ENCODE peak calls at places on chromosome 10, in nine cellular contexts. One of them, this sample, is unnamed.

GRCh38 chr10:96681493-96681892 is 38.8 kb downstream of the PIK3AP1 start:
- DNase-seq in mesenchymal stem cell: no peak
- DNase-seq in MM.1S: no peak
- DNase-seq in SK-N-SH: no peak
- DNase-seq in fibroblast of lung: no peak
- DNase-seq in neural progenitor cell: no peak
- DNase-seq in HepG2: no peak
- DNase-seq in H1: no peak
- DNase-seq in mesendoderm: no peak
- DNase-seq in this sample: no peak

GRCh38 chr10:88979153-88979562 is 11.4 kb upstream of the FAS start:
- DNase-seq in mesenchymal stem cell: peak; percentile 59
- DNase-seq in MM.1S: no peak
- DNase-seq in SK-N-SH: no peak
- DNase-seq in fibroblast of lung: peak; percentile 79
- DNase-seq in neural progenitor cell: peak; percentile 18
- DNase-seq in HepG2: no peak
- DNase-seq in H1: no peak
- DNase-seq in mesendoderm: peak; percentile 35
- DNase-seq in this sample: no peak

GRCh38 chr10:29163746-29164145 is 125.1 kb upstream of the LYZL1 start:
- DNase-seq in mesenchymal stem cell: peak; percentile 79
- DNase-seq in MM.1S: no peak
- DNase-seq in SK-N-SH: no peak
- DNase-seq in fibroblast of lung: no peak
- DNase-seq in neural progenitor cell: no peak
- DNase-seq in HepG2: no peak
- DNase-seq in H1: no peak
- DNase-seq in mesendoderm: no peak
- DNase-seq in this sample: no peak

GRCh38 chr10:81594991-81595390 is 280.0 kb upstream of the NRG3 start:
- DNase-seq in mesenchymal stem cell: no peak
- DNase-seq in MM.1S: peak; percentile 42
- DNase-seq in SK-N-SH: no peak
- DNase-seq in fibroblast of lung: no peak
- DNase-seq in neural progenitor cell: no peak
- DNase-seq in HepG2: no peak
- DNase-seq in H1: no peak
- DNase-seq in mesendoderm: no peak
- DNase-seq in this sample: no peak

GRCh38 chr10:48224979-48225560 is 49.4 kb downstream of the FRMPD2 start:
- DNase-seq in mesenchymal stem cell: peak; percentile 7
- DNase-seq in MM.1S: no peak
- DNase-seq in SK-N-SH: no peak
- DNase-seq in fibroblast of lung: no peak
- DNase-seq in neural progenitor cell: no peak
- DNase-seq in HepG2: no peak
- DNase-seq in H1: no peak
- DNase-seq in mesendoderm: no peak
- DNase-seq in this sample: no peak

GRCh38 chr10:77898323-77899079 is 28.1 kb downstream of the DLG5 start:
- DNase-seq in mesenchymal stem cell: no peak
- DNase-seq in MM.1S: no peak
- DNase-seq in SK-N-SH: peak; percentile 57
- DNase-seq in fibroblast of lung: no peak
- DNase-seq in neural progenitor cell: peak; percentile 31
- DNase-seq in HepG2: no peak
- DNase-seq in H1: no peak
- DNase-seq in mesendoderm: peak; percentile 49
- DNase-seq in this sample: no peak

GRCh38 chr10:104028146-104028545 is 57.5 kb downstream of the COL17A1 start:
- DNase-seq in mesenchymal stem cell: peak; percentile 31
- DNase-seq in MM.1S: no peak
- DNase-seq in SK-N-SH: peak; percentile 43
- DNase-seq in fibroblast of lung: peak; percentile 31
- DNase-seq in neural progenitor cell: peak; percentile 61
- DNase-seq in HepG2: peak; percentile 13
- DNase-seq in H1: no peak
- DNase-seq in mesendoderm: peak; percentile 69
- DNase-seq in this sample: peak; percentile 14

GRCh38 chr10:77989081-77989724 is 40.1 kb downstream of the POLR3A start:
- DNase-seq in mesenchymal stem cell: no peak
- DNase-seq in MM.1S: no peak
- DNase-seq in SK-N-SH: no peak
- DNase-seq in fibroblast of lung: no peak
- DNase-seq in neural progenitor cell: no peak
- DNase-seq in HepG2: peak; percentile 94
- DNase-seq in H1: no peak
- DNase-seq in mesendoderm: no peak
- DNase-seq in this sample: no peak

GRCh38 chr10:118958984-118959916 is 70.3 kb upstream of the NANOS1 start:
- DNase-seq in mesenchymal stem cell: peak; percentile 49
- DNase-seq in MM.1S: no peak
- DNase-seq in SK-N-SH: no peak
- DNase-seq in fibroblast of lung: peak; percentile 80
- DNase-seq in neural progenitor cell: no peak
- DNase-seq in HepG2: no peak
- DNase-seq in H1: no peak
- DNase-seq in mesendoderm: peak; percentile 74
- DNase-seq in this sample: no peak

GRCh38 chr10:123583639-123584418 is 82.3 kb upstream of the GPR26 start:
- DNase-seq in mesenchymal stem cell: peak; percentile 24
- DNase-seq in MM.1S: no peak
- DNase-seq in SK-N-SH: peak; percentile 79
- DNase-seq in fibroblast of lung: peak; percentile 48
- DNase-seq in neural progenitor cell: peak; percentile 92
- DNase-seq in HepG2: peak; percentile 34
- DNase-seq in H1: peak; percentile 57
- DNase-seq in mesendoderm: peak; percentile 89
- DNase-seq in this sample: no peak

GRCh38 chr10:28089467-28089866 is 90.6 kb upstream of the ODAD2 start:
- DNase-seq in mesenchymal stem cell: peak; percentile 93
- DNase-seq in MM.1S: no peak
- DNase-seq in SK-N-SH: no peak
- DNase-seq in fibroblast of lung: peak; percentile 80
- DNase-seq in neural progenitor cell: no peak
- DNase-seq in HepG2: no peak
- DNase-seq in H1: no peak
- DNase-seq in mesendoderm: peak; percentile 8
- DNase-seq in this sample: no peak

GRCh38 chr10:2936816-2937215 is 130.5 kb upstream of the PFKP start:
- DNase-seq in mesenchymal stem cell: no peak
- DNase-seq in MM.1S: no peak
- DNase-seq in SK-N-SH: no peak
- DNase-seq in fibroblast of lung: no peak
- DNase-seq in neural progenitor cell: no peak
- DNase-seq in HepG2: no peak
- DNase-seq in H1: no peak
- DNase-seq in mesendoderm: no peak
- DNase-seq in this sample: no peak

GRCh38 chr10:113562693-113563092 is 9.8 kb downstream of the HABP2 start:
- DNase-seq in mesenchymal stem cell: no peak
- DNase-seq in MM.1S: no peak
- DNase-seq in SK-N-SH: no peak
- DNase-seq in fibroblast of lung: no peak
- DNase-seq in neural progenitor cell: no peak
- DNase-seq in HepG2: no peak
- DNase-seq in H1: no peak
- DNase-seq in mesendoderm: no peak
- DNase-seq in this sample: no peak

GRCh38 chr10:116038259-116038658 is 234.7 kb downstream of the GFRA1 start:
- DNase-seq in mesenchymal stem cell: peak; percentile 50
- DNase-seq in MM.1S: no peak
- DNase-seq in SK-N-SH: no peak
- DNase-seq in fibroblast of lung: peak; percentile 82
- DNase-seq in neural progenitor cell: no peak
- DNase-seq in HepG2: peak; percentile 37
- DNase-seq in H1: no peak
- DNase-seq in mesendoderm: no peak
- DNase-seq in this sample: no peak

GRCh38 chr10:84214612-84215235 is 10.6 kb downstream of the LRIT2 start:
- DNase-seq in mesenchymal stem cell: no peak
- DNase-seq in MM.1S: peak; percentile 51
- DNase-seq in SK-N-SH: peak; percentile 52
- DNase-seq in fibroblast of lung: no peak
- DNase-seq in neural progenitor cell: peak; percentile 60
- DNase-seq in HepG2: peak; percentile 24
- DNase-seq in H1: peak; percentile 57
- DNase-seq in mesendoderm: peak; percentile 82
- DNase-seq in this sample: peak; percentile 52

GRCh38 chr10:84213076-84213475 is 12.3 kb downstream of the LRIT2 start:
- DNase-seq in mesenchymal stem cell: no peak
- DNase-seq in MM.1S: no peak
- DNase-seq in SK-N-SH: no peak
- DNase-seq in fibroblast of lung: no peak
- DNase-seq in neural progenitor cell: no peak
- DNase-seq in HepG2: no peak
- DNase-seq in H1: no peak
- DNase-seq in mesendoderm: no peak
- DNase-seq in this sample: no peak

GRCh38 chr10:84217746-84218145 is 7.6 kb downstream of the LRIT2 start:
- DNase-seq in mesenchymal stem cell: no peak
- DNase-seq in MM.1S: no peak
- DNase-seq in SK-N-SH: no peak
- DNase-seq in fibroblast of lung: no peak
- DNase-seq in neural progenitor cell: no peak
- DNase-seq in HepG2: no peak
- DNase-seq in H1: no peak
- DNase-seq in mesendoderm: no peak
- DNase-seq in this sample: no peak

GRCh38 chr10:84214046-84214572 is 11.2 kb downstream of the LRIT2 start:
- DNase-seq in mesenchymal stem cell: no peak
- DNase-seq in MM.1S: no peak
- DNase-seq in SK-N-SH: no peak
- DNase-seq in fibroblast of lung: no peak
- DNase-seq in neural progenitor cell: no peak
- DNase-seq in HepG2: no peak
- DNase-seq in H1: no peak
- DNase-seq in mesendoderm: no peak
- DNase-seq in this sample: no peak

GRCh38 chr10:84216834-84217233 is 8.5 kb downstream of the LRIT2 start:
- DNase-seq in mesenchymal stem cell: no peak
- DNase-seq in MM.1S: no peak
- DNase-seq in SK-N-SH: no peak
- DNase-seq in fibroblast of lung: no peak
- DNase-seq in neural progenitor cell: no peak
- DNase-seq in HepG2: no peak
- DNase-seq in H1: no peak
- DNase-seq in mesendoderm: no peak
- DNase-seq in this sample: no peak
- H3K4me2 ChIP-seq in mesenchymal stem cell: no peak overlapping the region
- H3K4me2 ChIP-seq in MM.1S: no peak overlapping the region
- H3K4me2 ChIP-seq in SK-N-SH: no peak overlapping the region
- H3K4me2 ChIP-seq in fibroblast of lung: no peak overlapping the region
- H3K4me2 ChIP-seq in neural progenitor cell: no peak overlapping the region
- H3K4me2 ChIP-seq in HepG2: no peak overlapping the region
- H3K4me2 ChIP-seq in H1: no peak overlapping the region
- H3K4me2 ChIP-seq in mesendoderm: no peak overlapping the region
- H3K4me2 ChIP-seq in this sample: no peak overlapping the region

GRCh38 chr10:132399117-132400035 is 2.4 kb downstream of the PWWP2B start:
- DNase-seq in mesenchymal stem cell: no peak
- DNase-seq in MM.1S: no peak
- DNase-seq in SK-N-SH: no peak
- DNase-seq in fibroblast of lung: no peak
- DNase-seq in neural progenitor cell: no peak
- DNase-seq in HepG2: no peak
- DNase-seq in H1: no peak
- DNase-seq in mesendoderm: no peak
- DNase-seq in this sample: no peak
- H3K4me2 ChIP-seq in mesenchymal stem cell: no peak overlapping the region
- H3K4me2 ChIP-seq in MM.1S: no peak overlapping the region
- H3K4me2 ChIP-seq in SK-N-SH: no peak overlapping the region
- H3K4me2 ChIP-seq in fibroblast of lung: no peak overlapping the region
- H3K4me2 ChIP-seq in neural progenitor cell: no peak overlapping the region
- H3K4me2 ChIP-seq in HepG2: no peak overlapping the region
- H3K4me2 ChIP-seq in H1: no peak overlapping the region
- H3K4me2 ChIP-seq in mesendoderm: no peak overlapping the region
- H3K4me2 ChIP-seq in this sample: no peak overlapping the region

DNA sequence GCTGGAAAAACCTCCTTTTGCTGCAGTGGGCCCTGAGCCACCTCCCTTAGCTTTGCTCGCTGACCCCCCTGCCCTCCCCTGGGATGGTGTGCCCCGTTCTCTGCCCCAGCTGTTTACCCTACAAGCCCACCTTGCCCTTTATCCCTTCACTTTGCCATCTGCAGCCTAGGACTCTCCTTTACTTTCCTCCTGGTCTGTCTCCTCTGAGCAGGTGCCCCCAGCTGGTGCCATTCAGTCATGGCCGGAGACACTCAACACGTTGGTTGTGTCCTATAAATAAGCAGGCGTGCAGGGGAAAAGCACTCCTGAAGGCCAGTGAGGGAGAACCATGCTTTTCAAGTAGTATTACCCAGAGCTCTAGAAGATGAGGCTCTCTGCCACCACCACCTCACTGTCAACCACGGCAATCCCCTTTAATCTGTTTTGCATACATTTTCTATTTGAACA is 6.1 kb downstream of the RASSF4 start:
- DNase-seq in mesenchymal stem cell: no peak
- DNase-seq in MM.1S: no peak
- DNase-seq in SK-N-SH: no peak
- DNase-seq in fibroblast of lung: no peak
- DNase-seq in neural progenitor cell: no peak
- DNase-seq in HepG2: no peak
- DNase-seq in H1: no peak
- DNase-seq in mesendoderm: no peak
- DNase-seq in this sample: no peak
- H3K4me2 ChIP-seq in mesenchymal stem cell: no peak overlapping the region
- H3K4me2 ChIP-seq in MM.1S: peak overlapping the region; percentile 97
- H3K4me2 ChIP-seq in SK-N-SH: no peak overlapping the region
- H3K4me2 ChIP-seq in fibroblast of lung: no peak overlapping the region
- H3K4me2 ChIP-seq in neural progenitor cell: no peak overlapping the region
- H3K4me2 ChIP-seq in HepG2: peak overlapping the region; percentile 95
- H3K4me2 ChIP-seq in H1: peak overlapping the region; percentile 54
- H3K4me2 ChIP-seq in mesendoderm: no peak overlapping the region
- H3K4me2 ChIP-seq in this sample: peak overlapping the region; percentile 49

GRCh38 chr10:13939391-13939790 is 352.6 kb downstream of the PRPF18 start:
- DNase-seq in mesenchymal stem cell: no peak
- DNase-seq in MM.1S: no peak
- DNase-seq in SK-N-SH: no peak
- DNase-seq in fibroblast of lung: peak; percentile 61
- DNase-seq in neural progenitor cell: no peak
- DNase-seq in HepG2: no peak
- DNase-seq in H1: no peak
- DNase-seq in mesendoderm: no peak
- DNase-seq in this sample: no peak

GRCh38 chr10:13943735-13944398 is 357.1 kb downstream of the PRPF18 start:
- DNase-seq in mesenchymal stem cell: no peak
- DNase-seq in MM.1S: no peak
- DNase-seq in SK-N-SH: no peak
- DNase-seq in fibroblast of lung: no peak
- DNase-seq in neural progenitor cell: peak; percentile 26
- DNase-seq in HepG2: no peak
- DNase-seq in H1: no peak
- DNase-seq in mesendoderm: peak; percentile 40
- DNase-seq in this sample: no peak

GRCh38 chr10:13936826-13937225 is 350.1 kb downstream of the PRPF18 start:
- DNase-seq in mesenchymal stem cell: no peak
- DNase-seq in MM.1S: no peak
- DNase-seq in SK-N-SH: no peak
- DNase-seq in fibroblast of lung: no peak
- DNase-seq in neural progenitor cell: no peak
- DNase-seq in HepG2: no peak
- DNase-seq in H1: no peak
- DNase-seq in mesendoderm: no peak
- DNase-seq in this sample: no peak

GRCh38 chr10:13942030-13942429 is 355.3 kb downstream of the PRPF18 start:
- DNase-seq in mesenchymal stem cell: no peak
- DNase-seq in MM.1S: no peak
- DNase-seq in SK-N-SH: no peak
- DNase-seq in fibroblast of lung: no peak
- DNase-seq in neural progenitor cell: no peak
- DNase-seq in HepG2: no peak
- DNase-seq in H1: no peak
- DNase-seq in mesendoderm: no peak
- DNase-seq in this sample: no peak

GRCh38 chr10:13938940-13939339 is 352.2 kb downstream of the PRPF18 start:
- DNase-seq in mesenchymal stem cell: no peak
- DNase-seq in MM.1S: no peak
- DNase-seq in SK-N-SH: no peak
- DNase-seq in fibroblast of lung: no peak
- DNase-seq in neural progenitor cell: no peak
- DNase-seq in HepG2: no peak
- DNase-seq in H1: no peak
- DNase-seq in mesendoderm: no peak
- DNase-seq in this sample: no peak
- H3K4me2 ChIP-seq in mesenchymal stem cell: no peak overlapping the region
- H3K4me2 ChIP-seq in MM.1S: no peak overlapping the region
- H3K4me2 ChIP-seq in SK-N-SH: peak overlapping the region; percentile 26
- H3K4me2 ChIP-seq in fibroblast of lung: no peak overlapping the region
- H3K4me2 ChIP-seq in neural progenitor cell: no peak overlapping the region
- H3K4me2 ChIP-seq in HepG2: no peak overlapping the region
- H3K4me2 ChIP-seq in H1: no peak overlapping the region
- H3K4me2 ChIP-seq in mesendoderm: no peak overlapping the region
- H3K4me2 ChIP-seq in this sample: no peak overlapping the region